ENCODE peak calls at places on chromosomes 4 and X, in five cellular contexts. T is A549, J is Panc1, L is GM12878, C is GM23338. H is an unnamed sample.

GRCh38 chr4:34891892-34892291 is 1352.4 kb downstream of the ARAP2 start:
- DNase-seq in C (no peak), L (no peak), T (no peak), J (no peak), H (no peak)

GRCh38 chrX:13851996-13852695 is 35.3 kb upstream of the GPM6B start:
- DNase-seq in L (no peak), C (no peak), T (no peak), J (no peak), H (no peak)

GRCh38 chrX:15971696-15972095 is 117.1 kb upstream of the AP1S2 start:
- DNase-seq in L (no peak), J (no peak), C (no peak), T (no peak), H (no peak)

GRCh38 chr4:110633358-110634319 is 10.8 kb upstream of the PITX2 start:
- DNase-seq in C (peak), T (no peak), J (no peak), L (no peak), H (no peak)

GRCh38 chrX:143788265-143788664 is 67.7 kb upstream of the SPANXN2 start:
- DNase-seq in C (peak), T (no peak), L (no peak), J (peak), H (no peak)

GRCh38 chr4:108453366-108453765 is 167.0 kb upstream of the RPL34 start:
- DNase-seq in L (no peak), T (no peak), J (no peak), C (no peak), H (no peak)

GRCh38 chr4:8221476-8221875 is 22.4 kb downstream of the SH3TC1 start:
- DNase-seq in T (no peak), J (no peak), L (peak), C (no peak), H (peak)

GRCh38 chrX:56786889-56787733 is 58.1 kb downstream of the NBDY start:
- DNase-seq in L (no peak), T (no peak), C (no peak), J (no peak), H (no peak)

GRCh38 chr4:108762559-108763225 is at the start of gene ETNPPL:
- DNase-seq in J (no peak), L (no peak), T (no peak), C (peak), H (peak)

GRCh38 chr4:11428701-11429571 is at the start of gene HS3ST1:
- DNase-seq in L (no peak), J (peak), C (peak), T (peak), H (peak)

GRCh38 chrX:79130857-79131256 is 13.6 kb upstream of the GPR174 start:
- DNase-seq in J (no peak), T (no peak), L (no peak), C (peak), H (no peak)

GRCh38 chr4:168797176-168797575 is 212.9 kb downstream of the CBR4 start:
- DNase-seq in C (no peak), L (no peak), J (no peak), T (no peak), H (peak)

GRCh38 chrX:39519213-39519544 is 578.6 kb downstream of the BCOR start:
- DNase-seq in C (no peak), T (no peak), J (no peak), L (no peak), H (no peak)

GRCh38 chr4:128800305-128800704 is 9.2 kb upstream of the JADE1 start:
- DNase-seq in L (no peak), J (no peak), C (no peak), T (no peak), H (no peak)

GRCh38 chr4:13626492-13627184 is 887 bp downstream of the BOD1L1 start:
- DNase-seq in T (no peak), C (no peak), J (no peak), L (no peak), H (no peak)

GRCh38 chrX:40282901-40283674 is 185.3 kb upstream of the BCOR start:
- DNase-seq in L (no peak), J (no peak), C (no peak), T (no peak), H (no peak)

GRCh38 chr4:121411151-121411744 is 30.4 kb upstream of the QRFPR start:
- DNase-seq in J (no peak), C (no peak), T (no peak), L (no peak), H (no peak)

GRCh38 chr4:60296381-60296780 is 903.7 kb upstream of the ADGRL3 start:
- DNase-seq in C (no peak), L (no peak), T (no peak), J (no peak), H (no peak)

GRCh38 chr4:169612869-169613859 is 781 bp upstream of the NEK1 start:
- DNase-seq in J (peak), T (peak), C (peak), L (no peak), H (no peak)

GRCh38 chrX:131704136-131704695 is 160.3 kb downstream of the OR13H1 start:
- DNase-seq in L (peak), T (peak), J (peak), C (peak), H (no peak)

GRCh38 chrX:55488268-55488558 is 1.4 kb downstream of the USP51 start:
- DNase-seq in L (no peak), C (peak), J (no peak), T (no peak), H (no peak)

GRCh38 chr4:16083217-16084191 is at the start of gene PROM1:
- DNase-seq in L (no peak), T (no peak), J (no peak), C (peak), H (no peak)

GRCh38 chr4:159390648-159391047 is 287.8 kb downstream of the RAPGEF2 start:
- DNase-seq in L (no peak), C (no peak), J (no peak), T (no peak), H (no peak)

GRCh38 chr4:78518551-78518950 is 33.0 kb upstream of the ANXA3 start:
- DNase-seq in L (no peak), J (no peak), T (no peak), C (no peak), H (no peak)

GRCh38 chrX:154486052-154486395 is 391 bp downstream of the UBL4A start:
- DNase-seq in C (peak), L (no peak), J (no peak), T (peak), H (no peak)

GRCh38 chr4:113750315-113750714 is 11.2 kb downstream of the CAMK2D start:
- DNase-seq in L (no peak), J (no peak), T (no peak), C (no peak), H (no peak)

GRCh38 chrX:134622813-134623185 is 35.5 kb downstream of the PLAC1 start:
- DNase-seq in L (no peak), C (no peak), J (no peak), T (no peak), H (no peak)

GRCh38 chrX:130575831-130576404 is 174.1 kb downstream of the RBMX2 start:
- DNase-seq in C (peak), L (no peak), J (peak), T (peak), H (peak)

GRCh38 chr4:147355849-147356248 is 125.0 kb upstream of the EDNRA start:
- DNase-seq in J (no peak), C (no peak), T (no peak), L (no peak), H (no peak)

GRCh38 chr4:82223715-82224114 is 150.1 kb downstream of the HNRNPD start:
- DNase-seq in T (no peak), L (no peak), C (peak), J (no peak), H (peak)

GRCh38 chr4:184583738-184584502 is 65.3 kb downstream of the CASP3 start:
- DNase-seq in L (peak), C (no peak), T (no peak), J (no peak), H (no peak)

GRCh38 chr4:1511441-1512041 is 105.3 kb upstream of the NKX1-1 start:
- DNase-seq in T (peak), L (no peak), J (no peak), C (peak), H (peak)

GRCh38 chrX:8042304-8042703 is 115.1 kb upstream of the PNPLA4 start:
- DNase-seq in L (no peak), C (peak), J (no peak), T (peak), H (no peak)

GRCh38 chr4:48746608-48747374 is 33.3 kb downstream of the FRYL start:
- DNase-seq in L (no peak), C (no peak), J (no peak), T (no peak), H (no peak)

GRCh38 chrX:16870861-16871584 is 861 bp upstream of the RBBP7 start:
- DNase-seq in J (no peak), T (no peak), L (no peak), C (peak), H (peak)

GRCh38 chrX:56986138-56986537 is 9.2 kb downstream of the SPIN3 start:
- DNase-seq in C (no peak), T (no peak), J (no peak), L (no peak), H (no peak)

GRCh38 chrX:70262952-70263567 is 3.1 kb upstream of the P2RY4 start:
- DNase-seq in J (peak), L (no peak), C (peak), T (peak), H (peak)
- TF ChIP-seq REST in J (no peak), L (no peak), C (no peak), T (no peak), H (no peak)

GRCh38 chr4:115781528-115782146 is 668.2 kb upstream of the NDST4 start:
- DNase-seq in T (no peak), L (peak), J (no peak), C (no peak), H (peak)
- TF ChIP-seq REST in T (no peak), L (no peak), J (no peak), C (no peak), H (no peak)

GRCh38 chrX:110795645-110796510 is at the start of gene CHRDL1:
- DNase-seq in T (peak), C (peak), L (no peak), J (no peak), H (no peak)
- TF ChIP-seq REST in T (no peak), C (no peak), L (no peak), J (no peak), H (no peak)

DNA sequence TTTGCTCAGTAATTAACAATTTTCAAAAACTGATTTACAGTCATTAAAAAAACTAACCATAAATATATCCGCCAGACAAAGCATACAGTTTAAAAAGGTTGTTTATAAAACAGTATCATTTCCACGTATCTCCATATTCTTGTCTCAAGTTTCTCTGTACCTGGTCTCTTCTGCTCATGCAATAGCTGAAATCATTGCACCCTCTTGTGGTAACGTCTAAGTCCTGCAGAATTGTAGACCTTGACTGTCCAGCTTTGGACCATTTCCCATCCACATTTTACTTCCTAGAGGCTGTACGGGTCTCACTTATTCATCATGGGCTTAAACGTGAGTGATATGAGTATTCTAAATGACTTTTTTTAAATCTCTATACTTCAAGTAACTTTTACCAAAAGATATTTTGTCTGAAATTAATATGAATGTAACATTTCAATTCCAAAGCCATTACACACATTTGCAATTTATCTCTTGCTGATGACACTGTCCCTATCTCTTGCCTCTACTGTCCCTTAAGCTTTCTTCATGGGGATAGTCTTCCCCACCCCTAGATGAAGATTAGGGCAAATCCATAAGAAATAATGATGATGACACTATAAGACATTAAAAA is 118.5 kb downstream of the BTC start:
- DNase-seq in C (peak), L (no peak), T (peak), J (no peak), H (peak)
- TF ChIP-seq REST in C (no peak), L (no peak), T (no peak), J (no peak), H (no peak)

GRCh38 chrX:138006176-138006575 is 440.2 kb downstream of the ZIC3 start:
- DNase-seq in J (no peak), T (no peak), C (no peak), L (no peak), H (no peak)
- TF ChIP-seq REST in J (no peak), T (no peak), C (no peak), L (no peak), H (no peak)